ENCODE peak calls at places on chromosomes 6 and 20, in five cellular contexts. O, J, S, L and E are unnamed samples.

GRCh38 chr20:51542033-51542893 is at the start of gene NFATC2:
- DNase-seq in O (peak), J (peak), S (no peak), L (peak), E (peak)

GRCh38 chr6:127641905-127642304 is 64.9 kb downstream of the C6orf58 start:
- DNase-seq in O (peak), J (peak), S (peak), L (peak), E (no peak)

GRCh38 chr20:20360464-20360863 is 7.4 kb upstream of the INSM1 start:
- DNase-seq in O (peak), J (peak), S (peak), L (peak), E (no peak)

GRCh38 chr6:109255946-109256628 is 126.2 kb downstream of the CD164 start:
- DNase-seq in O (no peak), J (no peak), S (no peak), L (no peak), E (no peak)

GRCh38 chr6:130019796-130020105 is 1.4 kb downstream of the L3MBTL3 start:
- DNase-seq in O (peak), J (peak), S (no peak), L (peak), E (no peak)

GRCh38 chr20:63639093-63639860 is 12.4 kb upstream of the GMEB2 start:
- DNase-seq in O (no peak), J (no peak), S (no peak), L (no peak), E (no peak)

GRCh38 chr6:28710466-28711191 is 184.9 kb downstream of the GPX5 start:
- DNase-seq in O (peak), J (peak), S (peak), L (no peak), E (no peak)

GRCh38 chr6:38367231-38367630 is 272.5 kb downstream of the BTBD9 start:
- DNase-seq in O (no peak), J (no peak), S (peak), L (no peak), E (no peak)

GRCh38 chr6:111925296-111925695 is 52.0 kb upstream of the FYN start:
- DNase-seq in O (no peak), J (no peak), S (peak), L (no peak), E (no peak)

GRCh38 chr6:35086636-35087360 is 54.3 kb downstream of the TCP11 start:
- DNase-seq in O (no peak), J (no peak), S (no peak), L (no peak), E (no peak)

GRCh38 chr20:2103454-2104153 is 2.0 kb downstream of the STK35 start:
- DNase-seq in O (no peak), J (peak), S (peak), L (peak), E (no peak)

GRCh38 chr6:2209226-2209809 is 36.1 kb downstream of the GMDS start:
- DNase-seq in O (peak), J (peak), S (peak), L (peak), E (no peak)

GRCh38 chr6:23181301-23182110 is 612.1 kb downstream of the HDGFL1 start:
- DNase-seq in O (no peak), J (no peak), S (no peak), L (no peak), E (no peak)

GRCh38 chr6:89281779-89282246 is 33.3 kb downstream of the GABRR2 start:
- DNase-seq in O (peak), J (no peak), S (no peak), L (peak), E (peak)

GRCh38 chr20:60283281-60283680 is 325.1 kb downstream of the CDH26 start:
- DNase-seq in O (peak), J (no peak), S (no peak), L (no peak), E (no peak)